ENCODE peak calls at places on chromosome 17, in four cellular contexts. F is mesendoderm, M is H9, O is SJCRH30. P is an unnamed sample.
A peak's percentile ranks its signal among the peaks of the same experiment; 100 is the strongest.

GRCh38 chr17:58302919-58303551 is 22.3 kb upstream of the MPO start:
- DNase-seq in M (peak; percentile 50), O (no peak), F (no peak), P (no peak)

GRCh38 chr17:1074886-1075665 is 78.1 kb downstream of the TIMM22 start:
- DNase-seq in M (no peak), O (no peak), F (no peak), P (no peak)

GRCh38 chr17:66466933-66467367 is 164.5 kb downstream of the PRKCA start:
- DNase-seq in O (peak; percentile 94), M (peak; percentile 23), F (peak; percentile 88), P (no peak)

GRCh38 chr17:249236-249993 is 68.0 kb upstream of the DOC2B start:
- DNase-seq in O (no peak), F (no peak), M (no peak), P (no peak)

GRCh38 chr17:47862621-47863440 is 11.9 kb upstream of the SP6 start:
- DNase-seq in O (no peak), F (no peak), M (no peak), P (no peak)

GRCh38 chr17:65389426-65389825 is 172.0 kb downstream of the AXIN2 start:
- DNase-seq in M (no peak), F (no peak), O (no peak), P (no peak)

GRCh38 chr17:32286518-32286900 is 20.9 kb downstream of the RHBDL3 start:
- DNase-seq in M (no peak), O (no peak), F (no peak), P (no peak)

GRCh38 chr17:30239089-30239462 is 3.6 kb upstream of the SLC6A4 start:
- DNase-seq in F (no peak), O (no peak), M (no peak), P (no peak)

GRCh38 chr17:32452281-32452680 is 8.0 kb downstream of the PSMD11 start:
- DNase-seq in M (no peak), F (no peak), O (no peak), P (no peak)

GRCh38 chr17:17636456-17636855 is 44.8 kb upstream of the RAI1 start:
- DNase-seq in O (no peak), M (no peak), F (no peak), P (no peak)

GRCh38 chr17:17859909-17860760 is 23.3 kb upstream of the SREBF1 start:
- DNase-seq in F (peak; percentile 65), O (peak; percentile 98), M (peak; percentile 82), P (peak; percentile 70)

GRCh38 chr17:76056882-76057281 is 15.4 kb downstream of the SRP68 start:
- DNase-seq in M (no peak), O (no peak), F (no peak), P (no peak)

GRCh38 chr17:78808106-78808635 is 26.1 kb upstream of the CYTH1 start:
- DNase-seq in O (no peak), F (no peak), M (no peak), P (no peak)

GRCh38 chr17:78818152-78818846 is 22.3 kb downstream of the USP36 start:
- DNase-seq in O (no peak), M (no peak), F (no peak), P (no peak)

GRCh38 chr17:78815696-78816095 is 24.9 kb downstream of the USP36 start:
- DNase-seq in O (no peak), M (no peak), F (no peak), P (no peak)

GRCh38 chr17:78817123-78817522 is 23.5 kb downstream of the USP36 start:
- DNase-seq in M (no peak), O (no peak), F (no peak), P (peak; percentile 69)

DNA sequence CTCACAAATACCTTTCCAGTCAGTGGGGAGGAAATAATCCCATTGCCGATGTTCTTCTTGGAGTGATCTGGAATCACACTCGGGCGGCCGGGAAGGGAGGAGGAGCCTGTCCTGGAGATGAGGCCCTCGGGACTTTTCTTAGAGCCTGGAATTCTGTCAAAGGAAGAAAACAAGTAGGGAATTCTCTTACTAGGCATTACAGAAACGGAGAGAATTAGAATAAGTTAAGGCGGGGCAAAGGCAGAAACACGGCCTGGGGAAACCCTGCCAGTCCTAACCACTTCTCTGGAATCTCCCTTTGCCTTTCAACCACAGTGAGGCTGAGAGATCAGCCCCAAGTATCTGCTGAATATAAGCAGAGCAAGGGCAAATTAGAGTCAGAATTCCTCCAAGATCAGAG is 27.8 kb downstream of the USP36 start:
- DNase-seq in F (no peak), O (no peak), M (no peak), P (no peak)
- H3K27ac ChIP-seq in F (no peak overlapping the region), O (no peak overlapping the region), M (no peak overlapping the region), P (no peak overlapping the region)

GRCh38 chr17:42271277-42271922 is 4.8 kb downstream of the STAT5B start:
- DNase-seq in M (no peak), F (no peak), O (no peak), P (no peak)
- H3K4me1 ChIP-seq in M (peaks cover 9% of the 10 kb centered on the region), F (peaks cover 3% of the 10 kb centered on the region), O (peaks cover 9% of the 10 kb centered on the region), P (peaks cover 86% of the 10 kb centered on the region)

GRCh38 chr17:2083613-2084128 is 28.8 kb downstream of the HIC1 start:
- DNase-seq in M (no peak), O (peak; percentile 9), F (no peak), P (no peak)
- H3K27ac ChIP-seq in M (no peak overlapping the region), O (peak overlapping the region; percentile 89), F (no peak overlapping the region), P (no peak overlapping the region)

GRCh38 chr17:10775058-10775457 is 28.8 kb downstream of the TMEM238L start:
- DNase-seq in F (no peak), M (no peak), O (no peak), P (no peak)
- H3K4me1 ChIP-seq in F (no peaks in the 10 kb centered on the region), M (no peaks in the 10 kb centered on the region), O (no peaks in the 10 kb centered on the region), P (no peaks in the 10 kb centered on the region)

DNA sequence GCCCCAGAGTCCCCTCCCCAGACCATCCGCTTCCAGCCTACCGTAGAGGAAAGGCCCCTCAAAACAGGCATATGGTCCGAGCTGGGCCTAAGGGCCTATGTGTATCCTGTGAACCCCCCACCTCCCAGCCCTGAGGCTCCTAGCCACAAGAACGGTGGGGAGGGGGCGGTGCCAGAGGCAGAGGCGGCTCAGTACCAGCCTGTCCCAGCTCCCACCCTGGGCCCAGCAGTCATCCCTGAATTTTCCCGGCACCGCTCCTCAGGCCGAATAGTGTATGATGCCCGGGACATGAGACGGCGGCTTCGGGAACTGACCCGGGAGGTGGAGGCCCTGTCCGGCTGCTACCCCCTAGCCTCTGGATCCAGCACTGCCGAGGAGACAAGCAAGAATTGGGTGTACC is 1.1 kb downstream of the SPEM1 start:
- DNase-seq in F (no peak), M (no peak), O (no peak), P (no peak)
- H3K27ac ChIP-seq in F (no peak overlapping the region), M (no peak overlapping the region), O (no peak overlapping the region), P (no peak overlapping the region)